ENCODE peak calls at places on chromosome X, in four cellular contexts. I is stimulated activated naive CD4-positive, alpha-beta T cell treated with Interleukin-2 at 50 U/mL for 16 hours; Y is CD4-positive, alpha-beta T cell; F is PC-3. K is an unnamed sample.
A peak's percentile ranks its signal among the peaks of the same experiment; 100 is the strongest.

GRCh38 chrX:113954297-113954696 is 629.6 kb upstream of the HTR2C start:
- DNase-seq in I (no peak), Y (no peak), F (no peak), K (no peak)

GRCh38 chrX:20593402-20593801 is 326.7 kb upstream of the RPS6KA3 start:
- DNase-seq in I (no peak), Y (no peak), F (no peak), K (no peak)

GRCh38 chrX:49915352-49916222 is 6.8 kb upstream of the CLCN5 start:
- DNase-seq in I (peak; percentile 25), Y (peak; percentile 38), F (peak; percentile 69), K (peak; percentile 32)

GRCh38 chrX:13078739-13079444 is 34.5 kb upstream of the FAM9C start:
- DNase-seq in I (no peak), Y (no peak), F (no peak), K (no peak)

GRCh38 chrX:29470029-29470428 is 745.3 kb upstream of the MAGEB2 start:
- DNase-seq in I (no peak), Y (no peak), F (no peak), K (no peak)

GRCh38 chrX:29699214-29699613 is 516.1 kb upstream of the MAGEB2 start:
- DNase-seq in I (no peak), Y (no peak), F (peak; percentile 17), K (no peak)

GRCh38 chrX:144801786-144802185 is 445.5 kb upstream of the SPANXN1 start:
- DNase-seq in I (no peak), Y (no peak), F (peak; percentile 70), K (no peak)

GRCh38 chrX:13652256-13653021 is 502 bp upstream of the TCEANC start:
- DNase-seq in I (no peak), Y (no peak), F (peak; percentile 88), K (no peak)

GRCh38 chrX:31223817-31224216 is 152.0 kb upstream of the FTHL17 start:
- DNase-seq in I (no peak), Y (no peak), F (no peak), K (no peak)

GRCh38 chrX:131728295-131729145 is 184.6 kb downstream of the OR13H1 start:
- DNase-seq in I (no peak), Y (no peak), F (no peak), K (no peak)

GRCh38 chrX:72280210-72280882 is 3.3 kb upstream of the RPS4X start:
- DNase-seq in I (no peak), Y (no peak), F (peak; percentile 76), K (no peak)

GRCh38 chrX:134512566-134512965 is 52.6 kb downstream of the HPRT1 start:
- DNase-seq in I (no peak), Y (no peak), F (peak; percentile 91), K (no peak)

GRCh38 chrX:44042731-44043130 is 69.5 kb upstream of the NDP start:
- DNase-seq in I (no peak), Y (no peak), F (no peak), K (no peak)

GRCh38 chrX:110000000-110000399 is 2.9 kb upstream of the TMEM164 start:
- DNase-seq in I (no peak), Y (no peak), F (no peak), K (no peak)

GRCh38 chrX:103063191-103063845 is 653 bp downstream of the BEX1 start:
- DNase-seq in I (no peak), Y (no peak), F (peak; percentile 43), K (peak; percentile 55)

GRCh38 chrX:63513825-63514574 is 162.9 kb upstream of the SPIN4 start:
- DNase-seq in I (no peak), Y (no peak), F (peak; percentile 2), K (no peak)

GRCh38 chrX:133970021-133970550 is 15.3 kb downstream of the GPC3 start:
- DNase-seq in I (no peak), Y (no peak), F (no peak), K (no peak)

GRCh38 chrX:12360991-12361598 is 222.8 kb downstream of the FRMPD4 start:
- DNase-seq in I (no peak), Y (no peak), F (peak; percentile 58), K (no peak)

GRCh38 chrX:34918856-34919255 is 23.7 kb upstream of the FAM47B start:
- DNase-seq in I (no peak), Y (no peak), F (peak; percentile 67), K (no peak)

GRCh38 chrX:47068214-47068613 is 10.0 kb upstream of the RGN start:
- DNase-seq in I (no peak), Y (no peak), F (no peak), K (no peak)

GRCh38 chrX:21798677-21799219 is 40.7 kb upstream of the MBTPS2 start:
- DNase-seq in I (no peak), Y (no peak), F (peak; percentile 85), K (peak; percentile 1)

GRCh38 chrX:2317527-2318055 is 183.2 kb downstream of the DHRSX start:
- DNase-seq in I (no peak), Y (no peak), F (no peak), K (no peak)

GRCh38 chrX:7283741-7284140 is 135.8 kb upstream of the PUDP start:
- DNase-seq in I (no peak), Y (no peak), F (no peak), K (no peak)

GRCh38 chrX:15468036-15468435 is 25.1 kb downstream of the PIR start:
- DNase-seq in I (no peak), Y (no peak), F (peak; percentile 64), K (no peak)

GRCh38 chrX:150569155-150569477 is 695 bp downstream of the MTM1 start:
- DNase-seq in I (peak; percentile 21), Y (peak; percentile 46), F (peak; percentile 19), K (peak; percentile 20)

GRCh38 chrX:1555370-1555769 is 18.4 kb upstream of the P2RY8 start:
- DNase-seq in I (no peak), Y (no peak), F (no peak), K (no peak)

GRCh38 chrX:30521440-30522182 is 56.0 kb downstream of the TASL start:
- DNase-seq in I (no peak), Y (no peak), F (peak; percentile 16), K (no peak)

GRCh38 chrX:16138108-16138427 is 14.7 kb downstream of the GRPR start:
- DNase-seq in I (no peak), Y (no peak), F (no peak), K (no peak)

GRCh38 chrX:40176979-40177430 is 79.2 kb upstream of the BCOR start:
- DNase-seq in I (peak; percentile 77), Y (no peak), F (no peak), K (peak; percentile 60)

GRCh38 chrX:149803458-149804062 is 21.8 kb downstream of the MAGEA9 start:
- DNase-seq in I (no peak), Y (no peak), F (no peak), K (no peak)

GRCh38 chrX:21778236-21778635 is 20.3 kb upstream of the SMPX start:
- DNase-seq in I (no peak), Y (no peak), F (no peak), K (no peak)

GRCh38 chrX:49282647-49283011 is 13.0 kb downstream of the PPP1R3F start:
- DNase-seq in I (no peak), Y (no peak), F (no peak), K (no peak)

GRCh38 chrX:22577181-22577580 is 304.5 kb downstream of the CBLL2 start:
- DNase-seq in I (no peak), Y (no peak), F (peak; percentile 84), K (no peak)

GRCh38 chrX:146241902-146242301 is 424.3 kb downstream of the SLITRK2 start:
- DNase-seq in I (no peak), Y (no peak), F (peak; percentile 13), K (no peak)

GRCh38 chrX:56738670-56739069 is 9.6 kb downstream of the NBDY start:
- DNase-seq in I (no peak), Y (no peak), F (peak; percentile 20), K (no peak)

GRCh38 chrX:153409414-153410101 is 1.7 kb upstream of the ZFP92 start:
- DNase-seq in I (no peak), Y (no peak), F (no peak), K (no peak)

K was measured in thyroid gland.